ENCODE peak calls at places on chromosomes 2 and 18, in nine cellular contexts. H is nephron progenitor cell; U is PC-9; P is osteocyte; V is colonic mucosa; X is AG09309; Z is MM.1S; K is Peyer's patch; M is CD8-positive, alpha-beta T cell. G is an unnamed sample.

GRCh38 chr2:165079432-165079831 is 124.1 kb upstream of the SLC38A11 start:
- DNase-seq in V (no peak), P (no peak), U (no peak), X (no peak), K (no peak), H (no peak), Z (no peak), M (no peak), G (no peak)

GRCh38 chr2:186129767-186130581 is 356.1 kb upstream of the ZC3H15 start:
- DNase-seq in Z (no peak), K (no peak), V (no peak), M (no peak), X (no peak), P (no peak), H (no peak), U (peak), G (no peak)

GRCh38 chr2:120765911-120766757 is 30.5 kb downstream of the GLI2 start:
- DNase-seq in M (no peak), P (no peak), V (peak), X (no peak), U (no peak), Z (no peak), K (peak), H (peak), G (peak)

GRCh38 chr2:236503100-236503499 is 66.5 kb upstream of the ACKR3 start:
- DNase-seq in M (no peak), P (no peak), Z (no peak), X (no peak), U (no peak), V (no peak), K (no peak), H (no peak), G (no peak)

GRCh38 chr2:149617476-149617875 is 29.9 kb upstream of the MMADHC start:
- DNase-seq in K (no peak), U (no peak), X (no peak), P (no peak), Z (no peak), M (no peak), V (no peak), H (no peak), G (no peak)

GRCh38 chr2:239630618-239631286 is 229.9 kb upstream of the HDAC4 start:
- DNase-seq in X (peak), M (no peak), K (no peak), P (no peak), H (no peak), U (peak), V (no peak), Z (no peak), G (no peak)

GRCh38 chr2:101540518-101540917 is 65.6 kb upstream of the RFX8 start:
- DNase-seq in V (no peak), P (no peak), H (no peak), U (peak), M (no peak), X (peak), Z (no peak), K (no peak), G (no peak)

GRCh38 chr2:110106642-110107041 is 9.0 kb downstream of the MALL start:
- DNase-seq in K (no peak), U (peak), P (no peak), H (no peak), X (peak), Z (no peak), M (no peak), V (peak), G (no peak)

GRCh38 chr18:51559198-51559901 is 361.9 kb upstream of the MEX3C start:
- DNase-seq in K (no peak), X (no peak), M (no peak), P (no peak), H (no peak), U (no peak), Z (no peak), V (no peak), G (no peak)

GRCh38 chr2:236001854-236002253 is 166.3 kb downstream of the GBX2 start:
- DNase-seq in V (no peak), M (no peak), Z (no peak), P (no peak), H (no peak), X (no peak), K (no peak), U (no peak), G (no peak)

GRCh38 chr2:199602271-199602895 is 144.6 kb upstream of the SATB2 start:
- DNase-seq in P (no peak), K (no peak), M (no peak), V (peak), X (no peak), Z (no peak), U (no peak), H (peak), G (no peak)

GRCh38 chr2:66334237-66335054 is 100.5 kb upstream of the MEIS1 start:
- DNase-seq in X (no peak), M (no peak), K (no peak), H (no peak), V (no peak), P (no peak), U (no peak), Z (peak), G (no peak)

GRCh38 chr2:85997016-85997970 is 108.4 kb downstream of the POLR1A start:
- DNase-seq in P (no peak), X (no peak), U (no peak), V (no peak), K (no peak), Z (peak), H (no peak), M (no peak), G (peak)

GRCh38 chr2:147909178-147909577 is 64.3 kb downstream of the ACVR2A start:
- DNase-seq in Z (no peak), V (no peak), U (no peak), M (no peak), P (no peak), X (no peak), H (no peak), K (no peak), G (no peak)

GRCh38 chr2:27212626-27213471 is 781 bp upstream of the SLC5A6 start:
- DNase-seq in P (no peak), V (peak), U (no peak), M (peak), Z (peak), X (peak), K (peak), H (peak), G (peak)

GRCh38 chr2:226699321-226699720 is 100.3 kb downstream of the IRS1 start:
- DNase-seq in U (no peak), Z (no peak), P (no peak), X (no peak), V (peak), H (no peak), K (peak), M (no peak), G (no peak)

GRCh38 chr2:18578033-18578432 is 11.3 kb downstream of the NT5C1B start:
- DNase-seq in H (no peak), M (no peak), V (no peak), X (peak), Z (no peak), K (no peak), U (no peak), P (no peak), G (no peak)

GRCh38 chr2:160608525-160609085 is 115.0 kb upstream of the RBMS1 start:
- DNase-seq in V (no peak), K (no peak), P (no peak), M (no peak), U (no peak), H (no peak), Z (no peak), X (no peak), G (no peak)

GRCh38 chr2:156430978-156431358 is 5.2 kb upstream of the GPD2 start:
- DNase-seq in P (no peak), K (no peak), U (peak), X (no peak), H (no peak), V (no peak), M (no peak), Z (peak), G (no peak)

GRCh38 chr2:145860083-145860482 is 1340.2 kb upstream of the ZEB2 start:
- DNase-seq in H (no peak), U (peak), X (no peak), K (no peak), M (no peak), Z (no peak), P (no peak), V (no peak), G (no peak)

GRCh38 chr2:99643824-99644787 is 154.3 kb upstream of the REV1 start:
- DNase-seq in V (no peak), K (no peak), X (no peak), P (no peak), H (no peak), M (no peak), Z (no peak), U (no peak), G (no peak)

GRCh38 chr2:1979569-1979968 is 235.3 kb upstream of the PXDN start:
- DNase-seq in P (peak), M (no peak), H (no peak), Z (no peak), U (no peak), K (no peak), V (no peak), X (no peak), G (no peak)

GRCh38 chr2:183093857-183094657 is 15.5 kb downstream of the DUSP19 start:
- DNase-seq in P (no peak), M (no peak), U (peak), K (no peak), H (no peak), X (no peak), V (no peak), Z (no peak), G (no peak)

GRCh38 chr2:94970353-94970752 is 55.2 kb upstream of the MAL start:
- DNase-seq in X (no peak), P (no peak), M (no peak), H (no peak), U (no peak), V (no peak), Z (no peak), K (no peak), G (no peak)

GRCh38 chr2:40240067-40240466 is 211.8 kb downstream of the SLC8A1 start:
- DNase-seq in U (no peak), X (peak), H (no peak), Z (no peak), P (peak), V (peak), M (no peak), K (no peak), G (no peak)

GRCh38 chr2:63301481-63301880 is 250.9 kb downstream of the OTX1 start:
- DNase-seq in H (no peak), M (no peak), P (no peak), Z (no peak), U (no peak), X (no peak), K (no peak), V (no peak), G (no peak)

GRCh38 chr18:3254725-3255124 is 7.1 kb downstream of the MYL12A start:
- DNase-seq in X (no peak), K (no peak), H (no peak), V (peak), U (no peak), P (no peak), Z (no peak), M (no peak), G (no peak)

GRCh38 chr2:10254373-10255188 is 48.1 kb upstream of the HPCAL1 start:
- DNase-seq in Z (no peak), K (no peak), P (no peak), M (no peak), V (no peak), X (no peak), U (peak), H (peak), G (peak)

GRCh38 chr2:55809875-55810620 is 113.5 kb downstream of the EFEMP1 start:
- DNase-seq in V (no peak), M (no peak), P (no peak), Z (no peak), X (no peak), H (no peak), U (peak), K (no peak), G (no peak)

GRCh38 chr2:153197635-153198386 is 280.8 kb downstream of the RPRM start:
- DNase-seq in Z (no peak), V (no peak), H (no peak), K (no peak), P (no peak), M (no peak), X (no peak), U (no peak), G (no peak)

GRCh38 chr18:51162617-51163016 is 34.9 kb downstream of the MEX3C start:
- DNase-seq in V (no peak), X (no peak), U (no peak), P (no peak), Z (peak), K (no peak), H (no peak), M (no peak), G (no peak)

GRCh38 chr2:98692090-98692991 is 38.6 kb downstream of the MGAT4A start:
- DNase-seq in Z (no peak), U (no peak), K (no peak), X (no peak), V (no peak), P (no peak), H (no peak), M (no peak), G (no peak)

GRCh38 chr2:953975-954686 is 3.5 kb downstream of the SNTG2 start:
- DNase-seq in H (no peak), M (no peak), X (no peak), Z (no peak), P (no peak), K (no peak), U (no peak), V (no peak), G (no peak)

GRCh38 chr2:8547284-8548064 is 134.4 kb upstream of the ID2 start:
- DNase-seq in H (no peak), V (peak), U (no peak), Z (no peak), X (no peak), P (no peak), M (no peak), K (no peak), G (no peak)

GRCh38 chr2:8548871-8549221 is 133.0 kb upstream of the ID2 start:
- DNase-seq in K (no peak), U (no peak), M (no peak), V (peak), Z (no peak), H (no peak), P (no peak), X (no peak), G (no peak)

GRCh38 chr2:8549273-8549922 is 132.5 kb upstream of the ID2 start:
- DNase-seq in M (no peak), Z (no peak), P (no peak), K (no peak), U (no peak), X (no peak), V (peak), H (no peak), G (no peak)

GRCh38 chr2:8546319-8547283 is 135.3 kb upstream of the ID2 start:
- DNase-seq in H (no peak), K (no peak), U (no peak), Z (no peak), M (no peak), P (no peak), X (no peak), V (peak), G (no peak)

DNA sequence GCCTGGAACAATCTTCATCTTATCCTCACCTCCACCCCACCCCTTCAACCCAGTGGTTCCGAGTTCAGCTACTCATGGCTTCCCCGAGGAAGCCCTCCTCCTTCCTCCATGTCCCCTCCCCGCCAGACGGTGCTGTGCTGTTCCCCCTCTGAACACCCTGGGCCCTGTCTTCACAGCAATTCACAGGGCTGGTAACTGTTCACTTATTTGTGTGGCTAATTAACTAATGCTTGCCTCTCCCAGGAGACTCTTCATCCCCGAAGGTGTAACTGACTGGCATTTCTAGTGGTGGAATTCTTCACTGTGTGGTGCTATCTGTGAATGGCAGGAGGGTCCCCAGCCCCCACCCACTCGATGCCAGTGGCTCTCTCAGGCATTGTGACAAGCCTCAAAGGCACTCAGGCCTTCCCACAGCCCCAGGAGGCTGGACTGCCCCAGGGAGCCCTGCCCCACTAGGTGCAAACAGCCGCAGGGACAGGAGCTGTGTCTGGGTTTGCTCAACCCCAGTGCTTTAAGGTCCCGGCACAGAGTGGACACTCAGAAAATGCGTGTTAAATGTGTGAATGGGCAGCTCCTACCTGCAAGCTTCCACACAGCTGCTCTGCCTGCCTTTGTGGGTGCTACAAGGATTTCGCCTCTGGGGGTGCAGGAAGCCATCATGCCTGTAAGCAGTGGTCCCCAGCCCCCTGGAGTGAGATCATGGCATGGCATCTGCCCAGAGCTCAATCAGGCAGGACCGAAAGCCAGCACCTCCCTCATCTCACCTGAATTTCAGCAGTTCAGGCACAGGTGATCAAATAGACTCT is 133.6 kb upstream of the ID2 start:
- DNase-seq in M (no peak), Z (no peak), P (no peak), H (no peak), K (no peak), V (peak), U (no peak), X (no peak), G (no peak)
- TF ChIP-seq CTCF in M (no peak), Z (no peak), P (no peak), H (no peak), K (no peak), V (no peak), U (no peak), X (no peak), G (no peak)

GRCh38 chr2:47276061-47276460 is 121.0 kb upstream of the STPG4 start:
- DNase-seq in V (no peak), U (peak), M (no peak), Z (no peak), P (no peak), H (no peak), K (no peak), X (no peak), G (no peak)

GRCh38 chr2:47272905-47273758 is 118.0 kb upstream of the STPG4 start:
- DNase-seq in H (no peak), P (no peak), Z (no peak), U (peak), V (no peak), K (no peak), X (no peak), M (no peak), G (no peak)

GRCh38 chr2:47272031-47272864 is 117.1 kb upstream of the STPG4 start:
- DNase-seq in P (peak), M (peak), H (peak), K (peak), U (peak), X (no peak), Z (peak), V (peak), G (no peak)

GRCh38 chr2:47274780-47275117 is 119.6 kb upstream of the STPG4 start:
- DNase-seq in U (no peak), X (no peak), K (no peak), Z (no peak), H (no peak), P (no peak), M (no peak), V (no peak), G (no peak)

DNA sequence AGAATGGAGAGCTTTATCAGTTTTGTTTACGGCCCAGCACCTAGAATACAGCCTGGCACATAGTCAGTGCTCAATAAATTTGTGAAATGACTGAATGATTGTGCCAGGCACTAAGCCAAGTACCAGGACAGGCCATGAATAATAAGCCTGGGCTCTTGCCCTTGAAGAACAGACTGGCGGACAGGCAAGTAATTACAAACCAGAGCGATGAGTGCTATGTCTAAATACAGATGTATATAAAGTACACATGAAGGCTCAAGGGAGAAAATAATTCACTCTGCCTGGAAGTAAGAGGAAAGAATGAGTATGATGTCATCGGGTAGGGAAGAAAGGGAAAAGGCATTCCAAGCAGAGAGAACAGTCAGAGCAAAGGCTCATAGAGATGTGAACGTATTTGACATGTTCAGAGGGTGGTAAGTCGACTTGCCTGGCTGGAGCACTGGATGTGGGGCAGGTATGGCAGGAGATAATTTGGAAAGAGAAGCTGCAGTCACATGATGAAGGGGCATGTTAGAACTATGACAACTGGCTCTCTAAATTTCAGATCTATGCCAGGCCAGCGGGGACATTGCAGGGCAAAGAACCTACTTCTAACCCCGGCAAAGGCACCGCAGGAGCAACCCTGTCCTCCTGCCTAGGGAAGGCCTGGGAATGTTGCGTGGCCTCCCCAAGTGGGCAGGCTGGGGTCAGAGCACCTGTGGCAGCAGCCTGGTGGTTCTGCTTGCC is 119.1 kb upstream of the STPG4 start:
- DNase-seq in P (no peak), U (peak), H (no peak), V (no peak), M (no peak), K (no peak), Z (no peak), X (no peak), G (no peak)
- TF ChIP-seq CTCF in P (no peak), U (no peak), H (no peak), V (no peak), M (no peak), K (peak), Z (no peak), X (no peak), G (peak)

GRCh38 chr18:45839415-45840395 is 14.2 kb downstream of the SIGLEC15 start:
- DNase-seq in V (no peak), M (no peak), X (peak), Z (no peak), U (peak), H (no peak), K (no peak), P (no peak), G (no peak)
- TF ChIP-seq CTCF in V (no peak), M (no peak), X (peak), Z (no peak), U (peak), H (peak), K (peak), P (peak), G (peak)

GRCh38 chr2:222320441-222321395 is 21.9 kb upstream of the PAX3 start:
- DNase-seq in H (peak), Z (no peak), V (peak), K (no peak), M (no peak), P (no peak), U (no peak), X (no peak), G (peak)

GRCh38 chr2:222318026-222318711 is 19.4 kb upstream of the PAX3 start:
- DNase-seq in P (peak), V (peak), M (no peak), H (peak), Z (peak), K (no peak), U (peak), X (peak), G (no peak)

GRCh38 chr2:222319576-222320440 is 21.0 kb upstream of the PAX3 start:
- DNase-seq in M (no peak), K (no peak), P (no peak), H (peak), X (no peak), U (no peak), V (peak), Z (peak), G (peak)

GRCh38 chr2:222322241-222322640 is 23.4 kb upstream of the PAX3 start:
- DNase-seq in U (no peak), Z (peak), P (no peak), V (no peak), M (no peak), K (no peak), X (no peak), H (no peak), G (no peak)

GRCh38 chr2:222318712-222319575 is 20.1 kb upstream of the PAX3 start:
- DNase-seq in X (no peak), K (no peak), M (no peak), V (peak), P (no peak), H (peak), Z (peak), U (peak), G (peak)
- TF ChIP-seq CTCF in X (no peak), K (peak), M (no peak), V (no peak), P (peak), H (peak), Z (peak), U (peak), G (peak)

GRCh38 chr18:73023975-73024374 is 156.2 kb upstream of the NETO1 start:
- DNase-seq in P (no peak), K (no peak), M (no peak), Z (no peak), U (no peak), X (no peak), H (no peak), V (no peak), G (no peak)
- TF ChIP-seq CTCF in P (no peak), K (no peak), M (no peak), Z (no peak), U (no peak), X (no peak), H (no peak), V (no peak), G (no peak)